ENCODE peak calls at places on chromosomes 5 and 9, in six cellular contexts. One of them, this sample, is unnamed.

GRCh38 chr9:75601280-75601679 is 289.2 kb upstream of the PCSK5 start:
- DNase-seq in H9: no peak
- DNase-seq in mesendoderm: peak
- DNase-seq in H1: no peak
- DNase-seq in neuronal stem cell: no peak
- DNase-seq in IMR-90: no peak
- DNase-seq in this sample: no peak

GRCh38 chr9:5786370-5787127 is 46.4 kb downstream of the ERMP1 start:
- DNase-seq in H9: no peak
- DNase-seq in mesendoderm: no peak
- DNase-seq in H1: no peak
- DNase-seq in neuronal stem cell: no peak
- DNase-seq in IMR-90: peak
- DNase-seq in this sample: peak

GRCh38 chr5:72842816-72843215 is 26.4 kb downstream of the TNPO1 start:
- DNase-seq in H9: no peak
- DNase-seq in mesendoderm: peak
- DNase-seq in H1: no peak
- DNase-seq in neuronal stem cell: no peak
- DNase-seq in IMR-90: peak
- DNase-seq in this sample: peak

GRCh38 chr5:69115526-69115925 is 21.7 kb downstream of the SLC30A5 start:
- DNase-seq in H9: no peak
- DNase-seq in mesendoderm: no peak
- DNase-seq in H1: no peak
- DNase-seq in neuronal stem cell: no peak
- DNase-seq in IMR-90: no peak
- DNase-seq in this sample: no peak

GRCh38 chr9:114341152-114341830 is 11.6 kb downstream of the ORM2 start:
- DNase-seq in H9: no peak
- DNase-seq in mesendoderm: no peak
- DNase-seq in H1: no peak
- DNase-seq in neuronal stem cell: no peak
- DNase-seq in IMR-90: no peak
- DNase-seq in this sample: no peak

GRCh38 chr5:150214289-150214688 is 24.4 kb downstream of the SLC6A7 start:
- DNase-seq in H9: peak
- DNase-seq in mesendoderm: no peak
- DNase-seq in H1: no peak
- DNase-seq in neuronal stem cell: no peak
- DNase-seq in IMR-90: peak
- DNase-seq in this sample: peak

GRCh38 chr9:103661663-103662062 is 432.4 kb upstream of the SMC2 start:
- DNase-seq in H9: no peak
- DNase-seq in mesendoderm: no peak
- DNase-seq in H1: no peak
- DNase-seq in neuronal stem cell: no peak
- DNase-seq in IMR-90: no peak
- DNase-seq in this sample: peak

GRCh38 chr9:132242621-132243155 is 80.8 kb downstream of the NTNG2 start:
- DNase-seq in H9: peak
- DNase-seq in mesendoderm: peak
- DNase-seq in H1: no peak
- DNase-seq in neuronal stem cell: no peak
- DNase-seq in IMR-90: no peak
- DNase-seq in this sample: peak

GRCh38 chr9:72185561-72185960 is 36.3 kb downstream of the GDA start:
- DNase-seq in H9: no peak
- DNase-seq in mesendoderm: no peak
- DNase-seq in H1: no peak
- DNase-seq in neuronal stem cell: no peak
- DNase-seq in IMR-90: no peak
- DNase-seq in this sample: no peak

GRCh38 chr5:139574641-139575312 is 13.6 kb downstream of the UBE2D2 start:
- DNase-seq in H9: no peak
- DNase-seq in mesendoderm: peak
- DNase-seq in H1: no peak
- DNase-seq in neuronal stem cell: no peak
- DNase-seq in IMR-90: peak
- DNase-seq in this sample: peak

GRCh38 chr9:83978992-83979811 is 813 bp downstream of the HNRNPK start:
- DNase-seq in H9: peak
- DNase-seq in mesendoderm: peak
- DNase-seq in H1: peak
- DNase-seq in neuronal stem cell: peak
- DNase-seq in IMR-90: peak
- DNase-seq in this sample: peak

GRCh38 chr9:93326056-93326455 is 125.4 kb upstream of the FAM120A start:
- DNase-seq in H9: no peak
- DNase-seq in mesendoderm: no peak
- DNase-seq in H1: no peak
- DNase-seq in neuronal stem cell: no peak
- DNase-seq in IMR-90: no peak
- DNase-seq in this sample: no peak

GRCh38 chr5:27479859-27480258 is 441.5 kb upstream of the CDH9 start:
- DNase-seq in H9: no peak
- DNase-seq in mesendoderm: peak
- DNase-seq in H1: no peak
- DNase-seq in neuronal stem cell: no peak
- DNase-seq in IMR-90: no peak
- DNase-seq in this sample: no peak
- H2BK15ac ChIP-seq in H9: no peak
- H2BK15ac ChIP-seq in mesendoderm: no peak
- H2BK15ac ChIP-seq in H1: no peak
- H2BK15ac ChIP-seq in neuronal stem cell: no peak
- H2BK15ac ChIP-seq in IMR-90: no peak
- H2BK15ac ChIP-seq in this sample: no peak

GRCh38 chr5:43236633-43237355 is 44.8 kb downstream of the NIM1K start:
- DNase-seq in H9: no peak
- DNase-seq in mesendoderm: no peak
- DNase-seq in H1: no peak
- DNase-seq in neuronal stem cell: no peak
- DNase-seq in IMR-90: no peak
- DNase-seq in this sample: no peak

GRCh38 chr5:43233946-43234345 is 41.9 kb downstream of the NIM1K start:
- DNase-seq in H9: no peak
- DNase-seq in mesendoderm: no peak
- DNase-seq in H1: no peak
- DNase-seq in neuronal stem cell: no peak
- DNase-seq in IMR-90: no peak
- DNase-seq in this sample: no peak

GRCh38 chr5:43227655-43228054 is 35.6 kb downstream of the NIM1K start:
- DNase-seq in H9: no peak
- DNase-seq in mesendoderm: peak
- DNase-seq in H1: no peak
- DNase-seq in neuronal stem cell: no peak
- DNase-seq in IMR-90: peak
- DNase-seq in this sample: peak

GRCh38 chr5:43232943-43233833 is 41.2 kb downstream of the NIM1K start:
- DNase-seq in H9: no peak
- DNase-seq in mesendoderm: no peak
- DNase-seq in H1: no peak
- DNase-seq in neuronal stem cell: no peak
- DNase-seq in IMR-90: no peak
- DNase-seq in this sample: no peak

DNA sequence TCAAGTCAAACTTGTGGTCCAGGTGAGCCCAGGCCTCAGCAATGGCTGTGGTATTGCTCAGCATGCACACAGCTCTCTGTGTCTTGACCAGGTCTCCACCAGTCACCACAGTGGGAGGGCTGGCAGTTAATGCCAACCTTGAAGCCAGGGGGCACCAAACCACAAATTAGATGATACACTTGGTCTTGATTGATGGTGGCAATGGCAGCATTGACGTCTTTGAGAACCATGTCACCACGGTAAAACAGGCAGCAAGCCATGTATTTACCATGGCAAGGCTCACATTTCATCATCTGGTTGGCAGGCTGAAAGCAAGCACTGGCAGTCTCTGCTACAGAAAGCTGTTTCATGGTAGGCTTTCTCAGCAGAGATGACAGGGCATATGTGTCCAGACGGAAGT is 40.0 kb downstream of the NIM1K start:
- DNase-seq in H9: peak
- DNase-seq in mesendoderm: peak
- DNase-seq in H1: no peak
- DNase-seq in neuronal stem cell: no peak
- DNase-seq in IMR-90: no peak
- DNase-seq in this sample: no peak
- H2BK15ac ChIP-seq in H9: no peak
- H2BK15ac ChIP-seq in mesendoderm: no peak
- H2BK15ac ChIP-seq in H1: no peak
- H2BK15ac ChIP-seq in neuronal stem cell: no peak
- H2BK15ac ChIP-seq in IMR-90: no peak
- H2BK15ac ChIP-seq in this sample: no peak

GRCh38 chr5:80269991-80270438 is 14.2 kb upstream of the SERINC5 start:
- DNase-seq in H9: no peak
- DNase-seq in mesendoderm: no peak
- DNase-seq in H1: no peak
- DNase-seq in neuronal stem cell: no peak
- DNase-seq in IMR-90: no peak
- DNase-seq in this sample: no peak

GRCh38 chr5:80266566-80266965 is 10.7 kb upstream of the SERINC5 start:
- DNase-seq in H9: no peak
- DNase-seq in mesendoderm: no peak
- DNase-seq in H1: no peak
- DNase-seq in neuronal stem cell: no peak
- DNase-seq in IMR-90: no peak
- DNase-seq in this sample: no peak

DNA sequence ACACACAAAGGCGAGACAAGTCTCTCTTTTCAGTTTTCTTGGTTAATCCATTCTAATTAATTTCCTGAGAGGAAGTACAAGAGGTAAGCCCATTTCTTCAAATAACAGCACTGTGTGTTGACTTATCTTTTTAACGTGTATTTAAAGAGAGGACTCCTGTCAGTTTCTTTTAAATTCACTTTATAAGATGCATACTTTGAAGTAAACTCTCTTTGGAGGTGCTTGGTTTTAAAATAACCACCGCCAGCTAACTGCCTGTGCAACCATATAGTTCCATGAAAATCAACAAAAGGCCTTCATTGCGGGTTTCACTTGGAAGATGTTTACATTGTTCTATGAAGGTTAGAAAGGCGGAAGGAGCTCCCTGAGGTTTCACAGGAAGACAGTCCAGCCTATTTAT is 13.1 kb upstream of the SERINC5 start:
- DNase-seq in H9: no peak
- DNase-seq in mesendoderm: no peak
- DNase-seq in H1: no peak
- DNase-seq in neuronal stem cell: no peak
- DNase-seq in IMR-90: peak
- DNase-seq in this sample: peak
- H2BK15ac ChIP-seq in H9: no peak
- H2BK15ac ChIP-seq in mesendoderm: no peak
- H2BK15ac ChIP-seq in H1: no peak
- H2BK15ac ChIP-seq in neuronal stem cell: no peak
- H2BK15ac ChIP-seq in IMR-90: no peak
- H2BK15ac ChIP-seq in this sample: no peak

DNA sequence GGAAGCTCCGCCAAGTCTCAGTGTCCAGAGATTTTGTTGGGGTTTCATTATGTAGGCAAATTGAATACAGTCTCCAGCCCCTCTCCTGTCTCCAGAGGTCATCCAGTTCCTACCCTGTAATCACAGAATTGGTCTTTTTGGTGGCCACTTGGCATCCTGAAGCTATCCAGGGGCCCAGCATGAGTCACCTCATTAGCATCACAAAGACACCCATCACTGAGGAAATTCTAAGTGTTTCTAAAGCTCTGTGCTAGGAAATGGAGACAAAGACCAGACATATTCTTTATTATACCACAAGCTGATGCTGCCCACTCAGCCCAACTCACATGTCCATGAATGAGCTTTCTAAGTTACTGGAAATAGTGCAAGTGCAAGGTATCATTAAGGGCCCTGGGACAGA is 229.9 kb downstream of the DOCK8 start:
- DNase-seq in H9: peak
- DNase-seq in mesendoderm: peak
- DNase-seq in H1: no peak
- DNase-seq in neuronal stem cell: no peak
- DNase-seq in IMR-90: no peak
- DNase-seq in this sample: no peak
- H2BK15ac ChIP-seq in H9: no peak
- H2BK15ac ChIP-seq in mesendoderm: no peak
- H2BK15ac ChIP-seq in H1: no peak
- H2BK15ac ChIP-seq in neuronal stem cell: no peak
- H2BK15ac ChIP-seq in IMR-90: no peak
- H2BK15ac ChIP-seq in this sample: no peak

GRCh38 chr5:148663509-148663908 is 9.2 kb upstream of the HTR4 start:
- DNase-seq in H9: no peak
- DNase-seq in mesendoderm: no peak
- DNase-seq in H1: no peak
- DNase-seq in neuronal stem cell: no peak
- DNase-seq in IMR-90: no peak
- DNase-seq in this sample: no peak
- H2BK15ac ChIP-seq in H9: no peak
- H2BK15ac ChIP-seq in mesendoderm: no peak
- H2BK15ac ChIP-seq in H1: no peak
- H2BK15ac ChIP-seq in neuronal stem cell: no peak
- H2BK15ac ChIP-seq in IMR-90: no peak
- H2BK15ac ChIP-seq in this sample: no peak

DNA sequence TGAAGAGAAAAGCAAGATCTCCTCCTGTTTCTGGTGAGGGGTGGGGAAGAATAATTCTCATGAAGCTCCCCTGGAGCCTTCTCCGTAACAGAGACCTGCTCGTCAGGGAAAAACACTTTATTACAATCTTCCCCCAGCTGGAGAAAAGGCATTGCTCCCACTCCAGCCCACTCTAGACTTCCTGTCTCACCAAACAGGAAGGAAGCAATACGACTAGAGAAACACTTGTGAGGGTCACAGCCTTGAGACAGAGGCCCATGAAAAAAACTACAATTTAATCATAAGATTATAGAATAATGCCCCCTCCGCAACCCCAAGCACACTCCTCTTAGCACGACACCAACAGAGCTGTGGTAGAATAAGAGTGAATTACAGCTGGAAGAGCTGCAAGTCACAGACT is 197.2 kb upstream of the S1PR3 start:
- DNase-seq in H9: no peak
- DNase-seq in mesendoderm: no peak
- DNase-seq in H1: no peak
- DNase-seq in neuronal stem cell: no peak
- DNase-seq in IMR-90: no peak
- DNase-seq in this sample: no peak
- H2BK15ac ChIP-seq in H9: no peak
- H2BK15ac ChIP-seq in mesendoderm: no peak
- H2BK15ac ChIP-seq in H1: no peak
- H2BK15ac ChIP-seq in neuronal stem cell: no peak
- H2BK15ac ChIP-seq in IMR-90: no peak
- H2BK15ac ChIP-seq in this sample: peak